ENCODE peak calls at places on chromosomes 12 and 14, in six cellular contexts. One of them, this sample, is unnamed.

GRCh38 chr12:104423273-104423672 is 33.5 kb upstream of the CHST11 start:
- DNase-seq in omental fat pad: no peak
- DNase-seq in GM12865: no peak
- DNase-seq in IMR-90: no peak
- DNase-seq in tibial artery: no peak
- DNase-seq in upper lobe of right lung: no peak
- DNase-seq in this sample: no peak

GRCh38 chr14:99316281-99317163 is 44.5 kb upstream of the BCL11B start:
- DNase-seq in GM12865: no peak
- DNase-seq in tibial artery: no peak
- DNase-seq in upper lobe of right lung: no peak
- DNase-seq in omental fat pad: no peak
- DNase-seq in IMR-90: no peak
- DNase-seq in this sample: no peak

GRCh38 chr14:24806061-24806678 is 172.2 kb upstream of the GZMB start:
- DNase-seq in IMR-90: peak; percentile 45
- DNase-seq in omental fat pad: peak; percentile 69
- DNase-seq in tibial artery: peak; percentile 60
- DNase-seq in GM12865: peak; percentile 57
- DNase-seq in upper lobe of right lung: peak; percentile 72
- DNase-seq in this sample: peak; percentile 59

GRCh38 chr14:73180385-73180805 is 44.1 kb downstream of the PSEN1 start:
- DNase-seq in upper lobe of right lung: no peak
- DNase-seq in IMR-90: peak; percentile 77
- DNase-seq in GM12865: no peak
- DNase-seq in omental fat pad: no peak
- DNase-seq in tibial artery: no peak
- DNase-seq in this sample: no peak

GRCh38 chr12:58804749-58805148 is 115.6 kb downstream of the LRIG3 start:
- DNase-seq in tibial artery: no peak
- DNase-seq in omental fat pad: no peak
- DNase-seq in IMR-90: no peak
- DNase-seq in GM12865: peak; percentile 9
- DNase-seq in upper lobe of right lung: no peak
- DNase-seq in this sample: no peak

GRCh38 chr12:105920161-105920684 is 218.5 kb downstream of the NUAK1 start:
- DNase-seq in tibial artery: no peak
- DNase-seq in upper lobe of right lung: no peak
- DNase-seq in omental fat pad: no peak
- DNase-seq in GM12865: no peak
- DNase-seq in IMR-90: no peak
- DNase-seq in this sample: no peak

GRCh38 chr12:78797201-78797931 is 67.2 kb upstream of the SYT1 start:
- DNase-seq in upper lobe of right lung: no peak
- DNase-seq in IMR-90: peak; percentile 78
- DNase-seq in tibial artery: no peak
- DNase-seq in GM12865: no peak
- DNase-seq in omental fat pad: no peak
- DNase-seq in this sample: no peak

GRCh38 chr14:69932391-69932790 is 53.2 kb downstream of the SMOC1 start:
- DNase-seq in omental fat pad: no peak
- DNase-seq in IMR-90: no peak
- DNase-seq in upper lobe of right lung: no peak
- DNase-seq in tibial artery: no peak
- DNase-seq in GM12865: no peak
- DNase-seq in this sample: peak; percentile 22

GRCh38 chr12:79624378-79624777 is 66.4 kb downstream of the PAWR start:
- DNase-seq in tibial artery: no peak
- DNase-seq in upper lobe of right lung: no peak
- DNase-seq in IMR-90: peak; percentile 81
- DNase-seq in omental fat pad: no peak
- DNase-seq in GM12865: no peak
- DNase-seq in this sample: no peak

GRCh38 chr14:96192049-96192448 is 12.6 kb upstream of the BDKRB2 start:
- DNase-seq in IMR-90: no peak
- DNase-seq in GM12865: no peak
- DNase-seq in tibial artery: no peak
- DNase-seq in omental fat pad: no peak
- DNase-seq in upper lobe of right lung: no peak
- DNase-seq in this sample: no peak

GRCh38 chr14:105774001-105774400 is 247.6 kb downstream of the TMEM121 start:
- DNase-seq in GM12865: no peak
- DNase-seq in IMR-90: no peak
- DNase-seq in upper lobe of right lung: peak; percentile 54
- DNase-seq in tibial artery: no peak
- DNase-seq in omental fat pad: no peak
- DNase-seq in this sample: no peak

GRCh38 chr14:100972134-100972905 is 68.8 kb upstream of the RTL1 start:
- DNase-seq in tibial artery: no peak
- DNase-seq in upper lobe of right lung: no peak
- DNase-seq in IMR-90: no peak
- DNase-seq in omental fat pad: no peak
- DNase-seq in GM12865: no peak
- DNase-seq in this sample: no peak

GRCh38 chr12:2396448-2396871 is 343.7 kb downstream of the CACNA1C start:
- DNase-seq in omental fat pad: no peak
- DNase-seq in GM12865: no peak
- DNase-seq in upper lobe of right lung: peak; percentile 76
- DNase-seq in IMR-90: peak; percentile 52
- DNase-seq in tibial artery: peak; percentile 40
- DNase-seq in this sample: no peak

GRCh38 chr12:86929962-86930361 is 673.8 kb upstream of the MGAT4C start:
- DNase-seq in omental fat pad: no peak
- DNase-seq in IMR-90: peak; percentile 20
- DNase-seq in upper lobe of right lung: no peak
- DNase-seq in GM12865: no peak
- DNase-seq in tibial artery: no peak
- DNase-seq in this sample: no peak

GRCh38 chr14:92470215-92470614 is 43.4 kb upstream of the RIN3 start:
- DNase-seq in tibial artery: no peak
- DNase-seq in GM12865: no peak
- DNase-seq in omental fat pad: no peak
- DNase-seq in upper lobe of right lung: no peak
- DNase-seq in IMR-90: peak; percentile 65
- DNase-seq in this sample: no peak

GRCh38 chr12:31644536-31644935 is 15.0 kb upstream of the ETFBKMT start:
- DNase-seq in IMR-90: no peak
- DNase-seq in upper lobe of right lung: no peak
- DNase-seq in omental fat pad: no peak
- DNase-seq in GM12865: no peak
- DNase-seq in tibial artery: no peak
- DNase-seq in this sample: no peak

GRCh38 chr14:36579001-36579555 is 3.3 kb downstream of the NKX2-8 start:
- DNase-seq in upper lobe of right lung: no peak
- DNase-seq in tibial artery: no peak
- DNase-seq in IMR-90: no peak
- DNase-seq in GM12865: no peak
- DNase-seq in omental fat pad: no peak
- DNase-seq in this sample: no peak

GRCh38 chr14:92886337-92886736 is 36.6 kb upstream of the CHGA start:
- DNase-seq in GM12865: no peak
- DNase-seq in omental fat pad: no peak
- DNase-seq in IMR-90: no peak
- DNase-seq in upper lobe of right lung: no peak
- DNase-seq in tibial artery: no peak
- DNase-seq in this sample: no peak

GRCh38 chr12:3553681-3554546 is 62.9 kb downstream of the PRMT8 start:
- DNase-seq in GM12865: no peak
- DNase-seq in omental fat pad: no peak
- DNase-seq in tibial artery: no peak
- DNase-seq in upper lobe of right lung: no peak
- DNase-seq in IMR-90: no peak
- DNase-seq in this sample: no peak

GRCh38 chr14:93970967-93971634 is 5.3 kb downstream of the ASB2 start:
- DNase-seq in upper lobe of right lung: no peak
- DNase-seq in omental fat pad: no peak
- DNase-seq in tibial artery: no peak
- DNase-seq in GM12865: peak; percentile 88
- DNase-seq in IMR-90: peak; percentile 18
- DNase-seq in this sample: no peak

GRCh38 chr14:93969082-93969828 is 7.1 kb downstream of the ASB2 start:
- DNase-seq in tibial artery: peak; percentile 60
- DNase-seq in GM12865: peak; percentile 39
- DNase-seq in upper lobe of right lung: no peak
- DNase-seq in IMR-90: no peak
- DNase-seq in omental fat pad: no peak
- DNase-seq in this sample: no peak

GRCh38 chr14:93972618-93973205 is 3.7 kb downstream of the ASB2 start:
- DNase-seq in GM12865: no peak
- DNase-seq in upper lobe of right lung: no peak
- DNase-seq in omental fat pad: no peak
- DNase-seq in tibial artery: no peak
- DNase-seq in IMR-90: no peak
- DNase-seq in this sample: no peak

GRCh38 chr14:93971635-93972027 is 4.7 kb downstream of the ASB2 start:
- DNase-seq in upper lobe of right lung: no peak
- DNase-seq in IMR-90: no peak
- DNase-seq in omental fat pad: no peak
- DNase-seq in tibial artery: no peak
- DNase-seq in GM12865: peak; percentile 57
- DNase-seq in this sample: no peak

DNA sequence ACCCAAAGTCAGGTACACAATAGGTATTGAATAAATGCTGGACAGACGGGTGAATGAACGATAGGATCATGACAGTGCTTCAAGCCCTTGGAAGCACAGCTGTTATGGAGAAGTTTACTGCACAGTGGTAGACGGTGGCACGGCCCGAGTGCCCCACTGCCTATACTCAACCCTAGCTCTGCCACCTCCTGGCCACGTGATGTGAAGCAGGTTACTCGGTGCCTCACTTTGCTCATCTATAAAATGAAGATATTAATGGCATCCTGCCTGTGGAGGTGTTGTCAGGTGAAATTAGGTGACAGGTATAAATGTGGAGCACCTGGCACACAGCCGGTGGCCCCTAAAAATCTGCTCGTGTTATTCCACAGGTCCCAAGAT is 5.8 kb downstream of the ASB2 start:
- DNase-seq in IMR-90: no peak
- DNase-seq in GM12865: peak; percentile 69
- DNase-seq in upper lobe of right lung: no peak
- DNase-seq in omental fat pad: no peak
- DNase-seq in tibial artery: no peak
- DNase-seq in this sample: no peak
- TF ChIP-seq CTCF in IMR-90: peak; percentile 37
- TF ChIP-seq CTCF in GM12865: peak; percentile 39
- TF ChIP-seq CTCF in upper lobe of right lung: peak; percentile 38
- TF ChIP-seq CTCF in omental fat pad: no peak
- TF ChIP-seq CTCF in tibial artery: peak; percentile 29
- TF ChIP-seq CTCF in this sample: peak; percentile 23

DNA sequence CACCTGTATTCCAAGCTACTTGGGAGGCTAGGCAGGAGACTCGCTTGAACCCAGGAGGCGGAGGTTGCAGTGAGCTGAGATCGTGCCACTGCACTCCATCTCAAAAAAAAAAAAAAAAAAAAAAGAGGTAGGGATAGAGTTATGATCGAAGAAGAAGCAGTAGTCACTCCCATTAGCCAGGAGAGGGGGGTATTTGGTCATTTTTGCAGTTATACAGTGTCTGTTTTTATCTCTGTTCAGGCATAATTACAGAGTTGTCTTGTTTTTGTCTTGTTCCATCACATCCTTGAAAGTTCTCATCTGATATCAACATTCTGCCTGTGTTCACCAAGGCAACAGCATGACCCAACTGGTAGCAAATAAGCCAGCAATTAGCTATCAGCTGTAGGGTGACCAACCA is 98.5 kb upstream of the TMPO start:
- DNase-seq in tibial artery: no peak
- DNase-seq in upper lobe of right lung: no peak
- DNase-seq in IMR-90: peak; percentile 57
- DNase-seq in GM12865: peak; percentile 14
- DNase-seq in omental fat pad: no peak
- DNase-seq in this sample: no peak
- TF ChIP-seq CTCF in tibial artery: no peak
- TF ChIP-seq CTCF in upper lobe of right lung: peak; percentile 26
- TF ChIP-seq CTCF in IMR-90: peak; percentile 52
- TF ChIP-seq CTCF in GM12865: peak; percentile 12
- TF ChIP-seq CTCF in omental fat pad: no peak
- TF ChIP-seq CTCF in this sample: peak; percentile 59

DNA sequence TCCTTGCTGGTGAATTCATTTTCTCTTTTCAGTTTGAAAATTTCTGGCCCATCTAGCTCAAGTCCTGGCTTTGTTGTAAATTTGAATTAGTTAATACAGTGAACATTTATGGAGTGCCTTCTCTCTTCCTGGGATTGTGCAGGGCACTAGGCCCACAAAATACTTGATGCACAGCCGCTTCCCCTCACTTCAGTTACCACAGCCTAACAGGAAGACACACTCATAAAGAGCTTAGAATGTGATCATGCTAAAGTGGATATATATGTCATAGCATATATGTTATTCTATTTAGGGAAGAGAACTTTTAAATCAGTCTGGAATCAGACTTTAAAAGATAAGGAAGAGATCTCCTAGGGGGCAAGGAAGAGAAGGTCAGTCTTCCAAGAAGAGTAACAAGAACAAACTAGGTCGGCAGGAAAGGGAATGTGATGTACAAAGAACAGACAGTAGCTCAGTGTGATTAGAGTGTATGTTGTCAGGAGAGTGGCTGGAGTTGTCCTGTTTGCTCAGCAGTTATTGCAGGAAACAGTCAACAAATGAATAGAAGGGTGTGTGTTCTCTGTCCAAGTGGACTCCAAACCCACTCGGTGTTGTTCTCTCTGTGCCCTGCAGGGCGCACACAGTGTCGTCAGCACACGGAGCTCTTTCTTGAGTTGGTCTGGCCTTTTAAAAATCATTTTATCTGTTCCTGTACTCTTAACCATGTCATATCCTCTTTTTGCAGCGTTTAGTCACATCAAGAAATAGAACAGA is 74.4 kb downstream of the DAAM1 start:
- DNase-seq in upper lobe of right lung: no peak
- DNase-seq in tibial artery: no peak
- DNase-seq in IMR-90: no peak
- DNase-seq in GM12865: no peak
- DNase-seq in omental fat pad: no peak
- DNase-seq in this sample: peak; percentile 4
- TF ChIP-seq CTCF in upper lobe of right lung: peak; percentile 31
- TF ChIP-seq CTCF in tibial artery: no peak
- TF ChIP-seq CTCF in IMR-90: no peak
- TF ChIP-seq CTCF in GM12865: peak; percentile 15
- TF ChIP-seq CTCF in omental fat pad: no peak
- TF ChIP-seq CTCF in this sample: peak; percentile 59

DNA sequence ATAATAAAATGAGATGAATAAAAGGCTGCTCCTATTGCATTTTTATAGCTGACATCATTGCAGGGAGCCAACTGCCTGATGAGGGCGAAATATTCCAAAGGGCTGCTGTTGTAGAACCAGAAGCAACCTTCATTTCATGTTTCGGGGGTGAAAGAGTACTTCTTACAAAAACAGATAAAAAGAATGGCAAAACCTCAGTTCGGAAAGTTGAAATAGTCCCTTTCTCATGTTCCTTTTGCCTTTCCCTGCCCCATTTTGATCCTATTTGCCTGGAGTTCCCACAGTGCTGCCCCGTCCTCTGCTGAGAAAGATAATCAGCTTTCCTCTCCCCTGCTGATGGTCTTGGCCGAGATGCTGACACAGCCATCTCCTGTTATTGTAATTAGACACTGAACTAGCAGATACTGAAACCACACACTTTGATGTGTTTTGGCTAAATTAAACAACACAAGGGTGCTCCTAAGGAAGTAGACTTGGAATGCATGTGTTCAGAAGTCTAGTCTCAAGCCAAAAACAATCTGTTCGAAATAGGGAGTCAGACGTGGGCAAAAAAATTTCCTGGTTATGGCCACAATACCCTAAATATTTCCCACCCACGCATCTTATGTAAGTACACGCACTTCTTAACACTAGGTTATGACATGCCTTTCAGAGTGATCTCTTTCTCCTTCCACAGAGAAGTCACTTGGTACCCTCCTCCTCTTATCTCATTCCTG is 117.2 kb downstream of the PPM1H start:
- DNase-seq in upper lobe of right lung: no peak
- DNase-seq in tibial artery: no peak
- DNase-seq in GM12865: no peak
- DNase-seq in omental fat pad: no peak
- DNase-seq in IMR-90: peak; percentile 61
- DNase-seq in this sample: no peak
- TF ChIP-seq CTCF in upper lobe of right lung: no peak
- TF ChIP-seq CTCF in tibial artery: no peak
- TF ChIP-seq CTCF in GM12865: no peak
- TF ChIP-seq CTCF in omental fat pad: no peak
- TF ChIP-seq CTCF in IMR-90: no peak
- TF ChIP-seq CTCF in this sample: no peak